ENCODE peak calls at places on chromosomes 13 and 19, in nine cellular contexts. T is iPS DF 6.9; R is glutamatergic neuron; K is tibial nerve; V is stimulated activated CD4-positive, alpha-beta T cell treated with anti-CD3 and anti-CD28 coated beads, Interleukin-15, amount 100 ng/mL, for 1 hour; W is ACHN; S is natural killer cell; Z is cardiac fibroblast; A is left ventricle myocardium inferior. I is an unnamed sample.

GRCh38 chr13:105346141-105346766 is 1189.2 kb downstream of the EFNB2 start:
- DNase-seq in T (no peak), R (no peak), K (no peak), V (no peak), W (peak), S (no peak), Z (peak), A (no peak), I (peak)

GRCh38 chr19:50362030-50362412 is 3.4 kb downstream of the NAPSA start:
- DNase-seq in T (no peak), R (no peak), K (no peak), V (no peak), W (no peak), S (no peak), Z (no peak), A (no peak), I (no peak)

GRCh38 chr13:61142506-61142905 is 273.1 kb downstream of the PCDH20 start:
- DNase-seq in T (no peak), R (no peak), K (no peak), V (no peak), W (no peak), S (no peak), Z (no peak), A (no peak), I (no peak)

GRCh38 chr19:22421797-22422196 is 349 bp downstream of the ZNF98 start:
- DNase-seq in T (no peak), R (no peak), K (no peak), V (no peak), W (no peak), S (no peak), Z (no peak), A (no peak), I (no peak)

GRCh38 chr19:2426661-2427322 is 594 bp downstream of the TIMM13 start:
- DNase-seq in T (no peak), R (peak), K (no peak), V (peak), W (peak), S (peak), Z (peak), A (peak), I (no peak)

GRCh38 chr19:30557927-30558557 is 185.9 kb downstream of the ZNF536 start:
- DNase-seq in T (peak), R (no peak), K (no peak), V (no peak), W (no peak), S (no peak), Z (no peak), A (no peak), I (no peak)

GRCh38 chr19:41016488-41017071 is 25.5 kb downstream of the CYP2B6 start:
- DNase-seq in T (no peak), R (no peak), K (no peak), V (no peak), W (no peak), S (no peak), Z (no peak), A (no peak), I (no peak)

GRCh38 chr19:3668331-3669133 is 31.7 kb downstream of the PIP5K1C start:
- DNase-seq in T (no peak), R (no peak), K (no peak), V (no peak), W (no peak), S (no peak), Z (peak), A (no peak), I (peak)

GRCh38 chr19:33675501-33676124 is 53.9 kb downstream of the CHST8 start:
- DNase-seq in T (no peak), R (no peak), K (no peak), V (no peak), W (no peak), S (no peak), Z (no peak), A (no peak), I (no peak)

GRCh38 chr13:103931396-103931795 is 865.2 kb upstream of the SLC10A2 start:
- DNase-seq in T (no peak), R (no peak), K (no peak), V (no peak), W (no peak), S (no peak), Z (no peak), A (no peak), I (no peak)

GRCh38 chr13:76813874-76814273 is 72.3 kb downstream of the KCTD12 start:
- DNase-seq in T (no peak), R (no peak), K (no peak), V (no peak), W (no peak), S (no peak), Z (no peak), A (no peak), I (no peak)

GRCh38 chr19:2273356-2274184 is 8.4 kb downstream of the PEAK3 start:
- DNase-seq in T (peak), R (peak), K (peak), V (peak), W (peak), S (peak), Z (peak), A (peak), I (peak)

GRCh38 chr19:44745386-44745831 is 3.1 kb upstream of the BCL3 start:
- DNase-seq in T (no peak), R (no peak), K (peak), V (no peak), W (peak), S (no peak), Z (peak), A (peak), I (peak)

GRCh38 chr13:51721485-51721884 is 82.5 kb downstream of the DHRS12 start:
- DNase-seq in T (no peak), R (no peak), K (no peak), V (no peak), W (no peak), S (no peak), Z (peak), A (peak), I (no peak)

GRCh38 chr19:46731007-46731501 is 14.1 kb upstream of the PRKD2 start:
- DNase-seq in T (no peak), R (no peak), K (no peak), V (no peak), W (peak), S (no peak), Z (peak), A (no peak), I (peak)

GRCh38 chr19:28633223-28634030 is 579.5 kb downstream of the UQCRFS1 start:
- DNase-seq in T (peak), R (peak), K (no peak), V (peak), W (peak), S (peak), Z (peak), A (no peak), I (peak)

I was measured in amniotic epithelial cell.